ENCODE peak calls at places on chromosomes 6 and 20, in four cellular contexts. One of them, this sample, is unnamed.

GRCh38 chr6:100257661-100258395 is 206.9 kb downstream of the SIM1 start:
- DNase-seq in NCI-H1105: peak; percentile 13
- DNase-seq in RWPE1: no peak
- DNase-seq in posterior vena cava: no peak
- DNase-seq in this sample: peak; percentile 68

GRCh38 chr6:25442898-25443297 is 163.7 kb downstream of the CARMIL1 start:
- DNase-seq in posterior vena cava: no peak
- DNase-seq in NCI-H1105: no peak
- DNase-seq in RWPE1: no peak
- DNase-seq in this sample: no peak

GRCh38 chr6:101226677-101227135 is 166.8 kb upstream of the GRIK2 start:
- DNase-seq in posterior vena cava: no peak
- DNase-seq in NCI-H1105: no peak
- DNase-seq in RWPE1: peak; percentile 17
- DNase-seq in this sample: peak; percentile 22

GRCh38 chr6:135497412-135498177 is at the start of gene AHI1:
- DNase-seq in NCI-H1105: peak; percentile 98
- DNase-seq in posterior vena cava: peak; percentile 97
- DNase-seq in RWPE1: peak; percentile 83
- DNase-seq in this sample: peak; percentile 98

GRCh38 chr20:25274891-25275812 is 27.3 kb downstream of the PYGB start:
- DNase-seq in NCI-H1105: no peak
- DNase-seq in posterior vena cava: peak; percentile 70
- DNase-seq in RWPE1: no peak
- DNase-seq in this sample: no peak

GRCh38 chr6:3732345-3733141 is 19.0 kb downstream of the PXDC1 start:
- DNase-seq in posterior vena cava: peak; percentile 94
- DNase-seq in NCI-H1105: peak; percentile 74
- DNase-seq in RWPE1: peak; percentile 68
- DNase-seq in this sample: peak; percentile 87

GRCh38 chr20:46346770-46347169 is 38.5 kb upstream of the CDH22 start:
- DNase-seq in NCI-H1105: no peak
- DNase-seq in RWPE1: no peak
- DNase-seq in posterior vena cava: no peak
- DNase-seq in this sample: no peak

GRCh38 chr20:62477669-62478450 is 2.1 kb upstream of the GATA5 start:
- DNase-seq in RWPE1: no peak
- DNase-seq in posterior vena cava: no peak
- DNase-seq in NCI-H1105: no peak
- DNase-seq in this sample: no peak

GRCh38 chr6:107488875-107489635 is 862 bp upstream of the SOBP start:
- DNase-seq in posterior vena cava: peak; percentile 82
- DNase-seq in RWPE1: peak; percentile 28
- DNase-seq in NCI-H1105: peak; percentile 39
- DNase-seq in this sample: peak; percentile 63

GRCh38 chr20:717817-718216 is 42.2 kb upstream of the SCRT2 start:
- DNase-seq in posterior vena cava: peak; percentile 37
- DNase-seq in NCI-H1105: no peak
- DNase-seq in RWPE1: no peak
- DNase-seq in this sample: no peak

GRCh38 chr20:17910828-17911294 is 57.7 kb downstream of the SNX5 start:
- DNase-seq in NCI-H1105: no peak
- DNase-seq in RWPE1: peak; percentile 28
- DNase-seq in posterior vena cava: peak; percentile 76
- DNase-seq in this sample: peak; percentile 95

GRCh38 chr6:166672624-166673165 is 45.6 kb upstream of the RPS6KA2 start:
- DNase-seq in RWPE1: no peak
- DNase-seq in posterior vena cava: no peak
- DNase-seq in NCI-H1105: no peak
- DNase-seq in this sample: no peak

GRCh38 chr6:113406051-113406695 is 451.0 kb upstream of the MARCKS start:
- DNase-seq in NCI-H1105: no peak
- DNase-seq in RWPE1: no peak
- DNase-seq in posterior vena cava: no peak
- DNase-seq in this sample: no peak

GRCh38 chr6:105650367-105650766 is 247.5 kb upstream of the PREP start:
- DNase-seq in NCI-H1105: no peak
- DNase-seq in RWPE1: no peak
- DNase-seq in posterior vena cava: no peak
- DNase-seq in this sample: no peak

GRCh38 chr6:54697423-54697822 is 149.1 kb upstream of the FAM83B start:
- DNase-seq in posterior vena cava: no peak
- DNase-seq in NCI-H1105: peak; percentile 14
- DNase-seq in RWPE1: peak; percentile 5
- DNase-seq in this sample: no peak

GRCh38 chr6:115287467-115287866 is 773.2 kb downstream of the FRK start:
- DNase-seq in NCI-H1105: no peak
- DNase-seq in posterior vena cava: no peak
- DNase-seq in RWPE1: no peak
- DNase-seq in this sample: no peak

GRCh38 chr6:25946631-25947030 is 16.0 kb upstream of the TRIM38 start:
- DNase-seq in NCI-H1105: no peak
- DNase-seq in RWPE1: no peak
- DNase-seq in posterior vena cava: no peak
- DNase-seq in this sample: no peak

GRCh38 chr20:24136659-24137246 is 148.2 kb upstream of the GGTLC1 start:
- DNase-seq in NCI-H1105: no peak
- DNase-seq in RWPE1: no peak
- DNase-seq in posterior vena cava: no peak
- DNase-seq in this sample: no peak

GRCh38 chr20:10843161-10843711 is 169.4 kb upstream of the JAG1 start:
- DNase-seq in posterior vena cava: no peak
- DNase-seq in RWPE1: no peak
- DNase-seq in NCI-H1105: no peak
- DNase-seq in this sample: no peak

GRCh38 chr6:37787216-37787615 is 32.3 kb upstream of the ZFAND3 start:
- DNase-seq in posterior vena cava: no peak
- DNase-seq in RWPE1: no peak
- DNase-seq in NCI-H1105: no peak
- DNase-seq in this sample: no peak

GRCh38 chr6:26140254-26140966 is 53.2 kb downstream of the HFE start:
- DNase-seq in NCI-H1105: no peak
- DNase-seq in posterior vena cava: no peak
- DNase-seq in RWPE1: no peak
- DNase-seq in this sample: no peak

GRCh38 chr20:47762699-47763098 is 22.6 kb downstream of the SULF2 start:
- DNase-seq in NCI-H1105: no peak
- DNase-seq in RWPE1: no peak
- DNase-seq in posterior vena cava: no peak
- DNase-seq in this sample: peak; percentile 56

GRCh38 chr20:5118220-5119142 is 1.3 kb downstream of the PCNA start:
- DNase-seq in RWPE1: no peak
- DNase-seq in NCI-H1105: no peak
- DNase-seq in posterior vena cava: no peak
- DNase-seq in this sample: peak; percentile 4

GRCh38 chr20:35947907-35948306 is 6.4 kb downstream of the SCAND1 start:
- DNase-seq in RWPE1: no peak
- DNase-seq in posterior vena cava: no peak
- DNase-seq in NCI-H1105: no peak
- DNase-seq in this sample: peak; percentile 81